ENCODE peak calls at places on chromosome 15, in eight cellular contexts. Y, J, I, R, Z, A, L and P are unnamed samples.

GRCh38 chr15:91694131-91694828 is 159.2 kb upstream of the SLCO3A1 start:
- DNase-seq in Y (no peak), J (peak; percentile 32), I (no peak), R (peak; percentile 34), Z (peak; percentile 13), A (no peak), L (no peak), P (no peak)

GRCh38 chr15:33068007-33068441 is 126.5 kb downstream of the FMN1 start:
- DNase-seq in Y (no peak), J (peak; percentile 90), I (peak; percentile 66), R (peak; percentile 89), Z (peak; percentile 57), A (no peak), L (no peak), P (no peak)

GRCh38 chr15:38029741-38030140 is 95.3 kb downstream of the TMCO5A start:
- DNase-seq in Y (peak; percentile 41), J (no peak), I (no peak), R (no peak), Z (no peak), A (no peak), L (no peak), P (no peak)

GRCh38 chr15:33985751-33986150 is 17.5 kb downstream of the CHRM5 start:
- DNase-seq in Y (no peak), J (no peak), I (no peak), R (no peak), Z (no peak), A (no peak), L (no peak), P (no peak)

GRCh38 chr15:85463273-85463937 is 83.0 kb downstream of the AKAP13 start:
- DNase-seq in Y (no peak), J (no peak), I (no peak), R (no peak), Z (no peak), A (no peak), L (no peak), P (no peak)

GRCh38 chr15:70147178-70147760 is 49.6 kb upstream of the TLE3 start:
- DNase-seq in Y (no peak), J (no peak), I (no peak), R (no peak), Z (no peak), A (no peak), L (no peak), P (no peak)

GRCh38 chr15:65460948-65461347 is 38.2 kb upstream of the IGDCC4 start:
- DNase-seq in Y (no peak), J (no peak), I (no peak), R (no peak), Z (no peak), A (no peak), L (no peak), P (no peak)

GRCh38 chr15:88126695-88127476 is 129.7 kb downstream of the NTRK3 start:
- DNase-seq in Y (no peak), J (no peak), I (no peak), R (no peak), Z (no peak), A (no peak), L (no peak), P (no peak)

GRCh38 chr15:43769584-43770228 is 7.1 kb downstream of the ELL3 start:
- DNase-seq in Y (peak; percentile 77), J (no peak), I (peak; percentile 50), R (peak; percentile 63), Z (peak; percentile 90), A (no peak), L (no peak), P (peak; percentile 65)

GRCh38 chr15:37134699-37135131 is 34.4 kb upstream of the MEIS2 start:
- DNase-seq in Y (peak; percentile 53), J (no peak), I (peak; percentile 34), R (no peak), Z (peak; percentile 69), A (no peak), L (no peak), P (no peak)

GRCh38 chr15:64989331-64990167 is at the start of gene SPG21:
- DNase-seq in Y (peak; percentile 97), J (peak; percentile 90), I (peak; percentile 73), R (peak; percentile 95), Z (peak; percentile 88), A (peak; percentile 96), L (peak; percentile 91), P (peak; percentile 50)

DNA sequence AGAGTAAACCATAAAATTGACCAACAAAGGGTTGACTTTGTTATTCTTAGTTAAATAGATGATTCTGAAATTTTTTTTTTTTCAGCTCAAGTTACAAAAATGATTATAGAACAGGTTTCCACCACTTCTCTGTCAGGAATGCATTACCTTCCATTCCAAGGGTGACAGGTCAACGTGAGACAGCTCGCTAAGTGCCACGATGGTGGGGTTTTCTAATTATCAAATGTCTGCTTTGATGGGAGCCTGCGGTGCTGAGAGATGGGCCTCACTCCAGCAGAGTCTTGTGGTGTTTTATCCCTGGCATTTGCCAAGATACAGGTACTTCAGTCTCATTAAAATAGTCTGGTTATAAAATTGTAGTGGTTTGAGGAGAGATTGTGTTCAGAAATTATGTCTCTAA is 80.3 kb downstream of the CGNL1 start:
- DNase-seq in Y (no peak), J (no peak), I (no peak), R (no peak), Z (no peak), A (no peak), L (no peak), P (no peak)
- H3K4me3 ChIP-seq in Y (no peak overlapping the region), J (no peak overlapping the region), I (no peak overlapping the region), R (no peak overlapping the region), Z (no peak overlapping the region), A (no peak overlapping the region), L (no peak overlapping the region), P (no peak overlapping the region)

DNA sequence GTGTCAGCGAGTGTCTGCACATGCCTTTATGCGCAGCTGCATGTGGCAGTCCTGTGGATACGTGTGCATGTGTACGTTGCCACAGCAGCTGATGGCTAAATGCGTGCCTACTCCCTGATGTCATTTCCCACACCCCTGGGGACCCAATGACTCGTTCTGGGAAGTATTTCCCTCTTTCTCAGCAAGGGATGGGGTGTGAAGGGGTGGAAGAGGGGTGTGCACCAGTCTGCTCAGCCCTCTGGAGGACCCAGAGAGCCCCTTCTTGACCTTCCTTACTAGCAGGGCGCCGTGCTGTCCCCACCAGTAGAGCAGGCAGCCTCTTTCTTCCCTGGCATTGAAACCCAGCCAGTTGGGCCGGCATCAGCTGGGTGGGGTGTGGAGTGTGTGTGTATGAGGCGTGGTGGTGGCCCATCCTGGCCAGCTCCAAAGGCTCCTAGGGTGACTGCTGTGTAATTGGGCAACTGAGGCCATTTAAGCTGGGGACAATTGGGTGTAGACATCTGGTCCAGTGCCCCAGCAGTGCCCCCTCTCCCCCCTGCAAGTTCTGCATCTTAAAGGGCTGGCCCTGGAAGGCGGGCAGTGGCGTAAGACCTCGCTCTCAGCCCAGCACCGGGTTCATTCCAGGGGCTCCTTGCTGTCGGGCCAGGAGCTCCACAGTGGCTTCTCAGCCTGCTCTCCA is 19.2 kb downstream of the SNX33 start:
- DNase-seq in Y (peak; percentile 85), J (peak; percentile 60), I (peak; percentile 37), R (peak; percentile 71), Z (no peak), A (no peak), L (no peak), P (peak; percentile 86)
- TF ChIP-seq POLR2AphosphoS5 in Y (peak; percentile 33), J (peak; percentile 37), I (no peak), R (peak; percentile 74), Z (no peak), A (peak; percentile 78), L (no peak), P (no peak)

GRCh38 chr15:26771168-26771916 is 1.5 kb downstream of the GABRB3 start:
- DNase-seq in Y (no peak), J (no peak), I (peak; percentile 2), R (no peak), Z (peak; percentile 90), A (no peak), L (no peak), P (no peak)

GRCh38 chr15:26773917-26774316 is 1.1 kb upstream of the GABRB3 start:
- DNase-seq in Y (no peak), J (no peak), I (no peak), R (no peak), Z (peak; percentile 82), A (no peak), L (no peak), P (no peak)

GRCh38 chr15:26773485-26773877 is 615 bp upstream of the GABRB3 start:
- DNase-seq in Y (no peak), J (no peak), I (no peak), R (no peak), Z (peak; percentile 46), A (no peak), L (no peak), P (no peak)

GRCh38 chr15:26771917-26772587 is 814 bp downstream of the GABRB3 start:
- DNase-seq in Y (no peak), J (no peak), I (no peak), R (no peak), Z (peak; percentile 41), A (no peak), L (no peak), P (no peak)

DNA sequence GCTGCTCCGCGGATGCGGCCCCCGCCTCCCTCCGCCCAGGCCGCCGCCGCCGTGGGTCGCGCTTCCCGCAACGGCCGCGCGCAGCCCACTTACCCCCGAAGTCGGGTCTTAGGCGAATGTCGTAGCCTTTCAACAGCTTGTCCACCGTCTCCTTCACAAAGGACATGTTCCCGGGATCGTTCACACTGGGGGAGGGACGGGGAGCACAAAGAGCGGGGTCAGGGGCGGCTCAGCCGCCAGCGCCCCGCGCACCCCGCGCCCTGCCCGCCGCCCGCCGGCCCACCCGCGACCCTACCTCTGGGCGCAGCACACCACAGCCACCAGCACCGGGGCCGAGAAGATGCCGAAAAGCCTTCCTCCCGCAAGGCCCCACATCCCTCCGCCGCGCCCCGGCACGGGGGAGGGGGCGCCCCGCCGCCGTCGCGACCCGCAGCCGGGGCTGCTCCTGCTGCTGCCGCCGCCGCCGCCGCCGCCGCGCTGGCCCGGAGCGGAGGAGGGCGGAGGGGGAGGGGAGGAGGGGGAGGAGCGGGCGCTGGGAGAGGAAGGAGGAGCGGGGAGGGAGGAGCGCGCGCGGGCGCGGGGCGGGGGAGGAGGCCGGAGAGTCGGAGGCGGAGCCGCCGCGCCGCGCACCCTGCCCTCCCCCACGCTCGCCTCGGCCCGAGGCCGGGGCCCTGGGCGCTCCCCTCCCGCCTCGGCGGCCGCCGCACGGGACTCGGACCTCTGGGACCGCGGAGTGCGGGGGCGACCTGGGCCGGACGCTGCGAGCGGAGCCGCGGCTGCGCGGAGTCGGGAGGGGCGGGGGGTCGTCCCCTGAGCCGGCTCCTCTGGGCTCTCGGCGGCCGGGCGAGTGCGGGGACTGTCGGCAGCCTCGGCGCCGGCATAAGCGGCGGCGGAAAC is at the start of gene GABRB3:
- DNase-seq in Y (no peak), J (no peak), I (no peak), R (no peak), Z (peak; percentile 88), A (no peak), L (no peak), P (no peak)
- H3K4me3 ChIP-seq in Y (no peak within 1 kb of the TSS), J (peak within 1 kb of the TSS; percentile 25), I (no peak within 1 kb of the TSS), R (no peak within 1 kb of the TSS), Z (peak within 1 kb of the TSS; percentile 74), A (peak within 1 kb of the TSS; percentile 60), L (no peak within 1 kb of the TSS), P (no peak within 1 kb of the TSS)

DNA sequence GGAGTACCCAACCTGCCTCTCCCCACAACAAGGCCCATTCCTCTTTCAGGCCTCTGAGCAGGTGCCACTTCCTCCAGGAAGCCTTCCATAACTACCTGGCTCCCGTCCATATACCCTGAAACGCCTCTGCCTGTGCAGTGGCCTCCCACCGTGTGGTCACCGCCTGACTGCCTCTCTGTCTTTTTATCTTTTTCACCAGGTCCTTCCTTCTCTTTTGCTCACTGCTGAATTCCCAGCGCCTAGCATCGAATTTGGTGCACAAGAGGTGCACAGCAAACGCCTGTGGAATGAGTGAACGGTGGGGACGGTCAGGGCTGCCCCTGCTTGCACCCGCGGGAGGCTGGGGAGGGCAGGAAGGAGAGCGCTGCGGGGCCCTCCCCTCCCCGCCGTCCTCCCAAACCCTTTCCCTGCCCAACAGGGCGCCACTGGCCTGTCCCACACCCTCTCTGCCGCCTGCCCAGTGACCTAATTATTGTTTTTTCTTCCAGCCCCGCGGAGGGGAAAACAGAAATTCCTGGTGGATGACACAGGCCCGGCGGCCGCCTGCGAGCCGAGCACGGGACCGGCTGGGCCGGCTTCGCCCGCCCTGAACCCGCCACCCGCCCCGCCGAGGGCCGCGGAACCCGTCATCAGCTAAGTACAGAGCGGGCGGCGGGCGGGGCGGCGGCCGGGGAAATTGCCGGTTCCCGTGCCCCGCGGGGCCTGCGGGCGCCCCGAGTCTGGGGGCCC is 140.1 kb downstream of the SMAD6 start:
- DNase-seq in Y (peak; percentile 93), J (peak; percentile 89), I (peak; percentile 54), R (peak; percentile 83), Z (peak; percentile 67), A (peak; percentile 95), L (no peak), P (no peak)
- TF ChIP-seq POLR2AphosphoS5 in Y (peak; percentile 68), J (peak; percentile 46), I (no peak), R (peak; percentile 53), Z (no peak), A (peak; percentile 75), L (no peak), P (no peak)